ENCODE peak calls at places on chromosomes 3 and 15, in ten cellular contexts. T, J, B, O, F, P, I, S, G and M are unnamed samples.

GRCh38 chr3:188415196-188415595 is 261.2 kb downstream of the LPP start:
- DNase-seq in T (no peak), J (no peak), B (no peak), O (no peak), F (no peak), P (no peak), I (no peak), S (peak), G (no peak), M (no peak)

GRCh38 chr3:165075695-165076094 is 2.6 kb downstream of the SI start:
- DNase-seq in T (no peak), J (no peak), B (no peak), O (no peak), F (no peak), P (no peak), I (no peak), S (no peak), G (no peak), M (no peak)

GRCh38 chr3:45105855-45106655 is 40.1 kb downstream of the CDCP1 start:
- DNase-seq in T (no peak), J (no peak), B (no peak), O (peak), F (peak), P (no peak), I (peak), S (peak), G (no peak), M (peak)

GRCh38 chr3:31525532-31525931 is 7.2 kb upstream of the STT3B start:
- DNase-seq in T (no peak), J (no peak), B (no peak), O (no peak), F (no peak), P (no peak), I (no peak), S (no peak), G (no peak), M (no peak)

GRCh38 chr3:163315786-163316185 is 1762.5 kb downstream of the SI start:
- DNase-seq in T (no peak), J (no peak), B (no peak), O (no peak), F (no peak), P (no peak), I (no peak), S (no peak), G (no peak), M (no peak)

GRCh38 chr15:31353931-31354330 is 27.3 kb downstream of the KLF13 start:
- DNase-seq in T (no peak), J (peak), B (peak), O (no peak), F (no peak), P (peak), I (no peak), S (peak), G (no peak), M (no peak)

GRCh38 chr3:47108546-47108945 is 55.4 kb downstream of the SETD2 start:
- DNase-seq in T (peak), J (no peak), B (no peak), O (peak), F (no peak), P (no peak), I (no peak), S (peak), G (no peak), M (no peak)

GRCh38 chr3:125266976-125267375 is 54.4 kb upstream of the SLC12A8 start:
- DNase-seq in T (no peak), J (no peak), B (no peak), O (no peak), F (no peak), P (no peak), I (no peak), S (no peak), G (no peak), M (no peak)

GRCh38 chr3:14037211-14037610 is 87.5 kb downstream of the CHCHD4 start:
- DNase-seq in T (no peak), J (no peak), B (no peak), O (no peak), F (no peak), P (no peak), I (no peak), S (no peak), G (no peak), M (no peak)

GRCh38 chr3:195752538-195753331 is 32.0 kb downstream of the MUC20 start:
- DNase-seq in T (peak), J (no peak), B (no peak), O (no peak), F (no peak), P (no peak), I (no peak), S (no peak), G (no peak), M (peak)

GRCh38 chr3:134076816-134077215 is 47.1 kb upstream of the SLCO2A1 start:
- DNase-seq in T (no peak), J (no peak), B (peak), O (no peak), F (no peak), P (no peak), I (no peak), S (no peak), G (no peak), M (no peak)

GRCh38 chr3:27345493-27345892 is 23.7 kb downstream of the NEK10 start:
- DNase-seq in T (no peak), J (no peak), B (peak), O (no peak), F (no peak), P (no peak), I (no peak), S (no peak), G (no peak), M (peak)

GRCh38 chr15:42156266-42156922 is at the start of gene PLA2G4F:
- DNase-seq in T (peak), J (no peak), B (peak), O (no peak), F (no peak), P (peak), I (no peak), S (no peak), G (no peak), M (no peak)
- H3K4me3 ChIP-seq in T (no peak), J (no peak), B (no peak), O (no peak), F (no peak), P (peak), I (no peak), S (no peak), G (no peak), M (no peak)

GRCh38 chr3:3635109-3635508 is 164.1 kb upstream of the LRRN1 start:
- DNase-seq in T (no peak), J (no peak), B (no peak), O (no peak), F (no peak), P (no peak), I (no peak), S (no peak), G (no peak), M (no peak)

GRCh38 chr3:3632439-3632838 is 166.8 kb upstream of the LRRN1 start:
- DNase-seq in T (no peak), J (no peak), B (no peak), O (no peak), F (no peak), P (no peak), I (no peak), S (no peak), G (no peak), M (no peak)

GRCh38 chr3:3631114-3631513 is 168.1 kb upstream of the LRRN1 start:
- DNase-seq in T (no peak), J (no peak), B (no peak), O (peak), F (no peak), P (no peak), I (no peak), S (no peak), G (no peak), M (no peak)

GRCh38 chr3:3634326-3634725 is 164.9 kb upstream of the LRRN1 start:
- DNase-seq in T (no peak), J (no peak), B (no peak), O (no peak), F (no peak), P (no peak), I (no peak), S (no peak), G (no peak), M (no peak)

DNA sequence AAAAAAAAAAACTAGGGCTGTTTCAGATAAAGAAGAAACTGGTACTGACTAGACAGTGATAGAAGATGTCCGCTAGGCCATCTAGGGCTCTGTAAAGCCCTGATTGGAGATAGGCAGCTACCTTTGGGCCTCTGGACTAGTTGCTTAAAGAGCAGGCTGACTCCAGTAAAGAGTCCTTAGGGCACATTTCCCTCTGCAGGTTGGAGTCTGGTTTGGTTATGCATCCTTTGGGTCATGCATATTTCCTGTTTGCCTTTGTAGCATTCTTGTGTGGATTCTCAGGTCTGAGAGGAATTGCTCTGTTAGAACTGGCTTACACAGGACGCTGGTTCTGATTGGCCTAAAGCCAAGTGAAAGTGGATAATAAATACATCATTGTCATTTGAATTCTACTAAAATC is 165.5 kb upstream of the LRRN1 start:
- DNase-seq in T (no peak), J (no peak), B (no peak), O (no peak), F (no peak), P (no peak), I (no peak), S (no peak), G (no peak), M (no peak)
- H3K4me3 ChIP-seq in T (no peak), J (no peak), B (no peak), O (no peak), F (no peak), P (no peak), I (no peak), S (no peak), G (no peak), M (no peak)

DNA sequence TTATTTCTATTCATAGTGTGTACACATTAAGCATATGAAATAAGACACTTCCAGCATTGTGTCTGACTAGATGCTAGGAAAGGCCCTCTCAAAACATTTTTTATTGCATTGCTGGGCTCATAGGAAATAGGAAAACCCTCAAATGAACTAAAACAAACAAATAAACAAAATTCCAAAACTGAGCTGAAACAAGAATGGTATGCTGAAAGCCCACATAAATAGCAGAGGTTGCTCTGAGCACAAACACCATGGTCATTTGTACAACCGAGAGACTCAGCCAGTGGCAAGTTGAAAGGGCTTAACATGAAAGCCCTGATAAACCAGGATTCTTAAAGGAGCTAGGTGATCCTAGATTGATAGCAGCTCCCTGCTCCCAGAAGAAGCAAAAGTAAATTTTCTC is 310.0 kb upstream of the WNT5A start:
- DNase-seq in T (no peak), J (no peak), B (no peak), O (no peak), F (no peak), P (no peak), I (no peak), S (no peak), G (no peak), M (no peak)
- H3K4me3 ChIP-seq in T (no peak), J (no peak), B (no peak), O (no peak), F (no peak), P (no peak), I (no peak), S (no peak), G (no peak), M (no peak)

DNA sequence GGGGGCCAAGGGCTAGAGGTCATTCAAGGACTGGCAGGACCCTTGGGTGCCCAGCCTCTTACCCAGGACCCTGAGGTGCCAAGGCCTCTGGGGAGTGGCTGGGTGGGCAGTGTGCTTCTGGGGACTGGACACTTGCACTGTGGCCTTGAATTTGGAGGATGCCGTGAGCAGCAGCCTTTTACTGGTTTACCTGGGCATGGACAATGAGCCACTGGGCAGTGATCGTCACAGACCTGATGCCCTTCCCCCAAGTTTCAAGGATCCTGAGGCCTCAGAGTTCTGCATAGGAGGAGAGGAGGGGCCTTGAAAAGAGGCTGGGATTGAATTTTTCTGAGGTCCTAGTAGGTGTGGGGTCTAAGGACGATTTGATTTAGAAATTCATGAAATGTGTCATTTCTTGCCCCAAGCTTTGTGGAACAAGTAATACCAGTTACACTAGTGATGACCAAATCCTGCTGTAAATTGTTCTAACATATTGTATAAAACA is 146.1 kb upstream of the TPM1 start:
- DNase-seq in T (peak), J (no peak), B (no peak), O (peak), F (no peak), P (no peak), I (no peak), S (no peak), G (no peak), M (no peak)
- H3K4me3 ChIP-seq in T (no peak), J (no peak), B (no peak), O (no peak), F (no peak), P (no peak), I (no peak), S (peak), G (no peak), M (no peak)

GRCh38 chr3:49500408-49501257 is 30.6 kb downstream of the DAG1 start:
- DNase-seq in T (no peak), J (no peak), B (peak), O (peak), F (no peak), P (peak), I (no peak), S (peak), G (peak), M (no peak)
- H3K4me3 ChIP-seq in T (no peak), J (no peak), B (no peak), O (no peak), F (no peak), P (peak), I (no peak), S (peak), G (no peak), M (no peak)